ENCODE peak calls at places on chromosomes 16 and 17, in ten cellular contexts. Z is CD4-positive, CD25-positive, alpha-beta regulatory T cell; Y is body of pancreas; F is A549; Q is neural progenitor cell; X is CD4-positive, alpha-beta T cell; A is right atrium auricular region; W is tibial artery; G is adrenal gland; N is ovary. U is an unnamed sample. For H3K9me3, the result is how much of the 10 kb centered on the place peaks cover.

GRCh38 chr17:45228985-45229517 is 7.4 kb downstream of the FMNL1 start:
- DNase-seq in N (peak), Q (peak), G (peak), A (peak), Y (peak), F (peak), X (peak), Z (peak), W (peak), U (no peak)

GRCh38 chr16:69485816-69486215 is 61.4 kb downstream of the CYB5B start:
- DNase-seq in X (no peak), Y (no peak), A (no peak), Q (no peak), W (no peak), G (no peak), Z (no peak), F (no peak), N (no peak), U (no peak)

GRCh38 chr17:7403902-7404736 is at the start of gene TMEM256:
- DNase-seq in Q (peak), N (peak), F (peak), Y (peak), G (peak), W (peak), A (peak), X (peak), Z (peak), U (peak)

GRCh38 chr17:57985675-57985974 is 2.4 kb downstream of the VEZF1 start:
- DNase-seq in X (no peak), G (no peak), Y (no peak), N (no peak), W (no peak), Q (no peak), A (no peak), Z (no peak), F (peak), U (no peak)

GRCh38 chr17:28675980-28676379 is 14.0 kb downstream of the SUPT6H start:
- DNase-seq in A (no peak), F (peak), Q (no peak), G (no peak), Z (no peak), W (no peak), X (no peak), N (no peak), Y (peak), U (no peak)

GRCh38 chr17:57276621-57277020 is 20.3 kb downstream of the MSI2 start:
- DNase-seq in W (no peak), F (no peak), X (no peak), Y (no peak), Z (no peak), A (no peak), Q (no peak), N (no peak), G (no peak), U (no peak)

GRCh38 chr16:2879854-2880508 is 3.0 kb upstream of the FLYWCH2 start:
- DNase-seq in X (no peak), N (no peak), F (no peak), W (no peak), Y (no peak), Q (no peak), A (no peak), Z (no peak), G (no peak), U (no peak)

GRCh38 chr17:6699997-6700947 is 12.9 kb downstream of the SLC13A5 start:
- DNase-seq in Q (no peak), N (no peak), G (no peak), F (no peak), Z (no peak), X (no peak), Y (no peak), W (no peak), A (no peak), U (no peak)

GRCh38 chr17:42844271-42844670 is at the start of gene AOC2:
- DNase-seq in Q (no peak), G (no peak), F (no peak), Y (no peak), A (peak), X (no peak), W (no peak), N (no peak), Z (no peak), U (no peak)

GRCh38 chr17:35890774-35891155 is 10.6 kb upstream of the CCL5 start:
- DNase-seq in F (no peak), W (no peak), Y (peak), N (no peak), Z (no peak), G (peak), Q (peak), X (no peak), A (no peak), U (no peak)

GRCh38 chr17:34811561-34811960 is 149.7 kb downstream of the CCT6B start:
- DNase-seq in Z (no peak), A (no peak), F (no peak), G (no peak), N (no peak), X (no peak), Q (no peak), W (no peak), Y (no peak), U (no peak)

GRCh38 chr16:64545769-64546168 is 576.1 kb downstream of the CDH11 start:
- DNase-seq in N (no peak), X (no peak), Z (no peak), A (no peak), W (no peak), G (no peak), Y (no peak), F (no peak), Q (no peak), U (no peak)

GRCh38 chr17:14201087-14201486 is 35.6 kb downstream of the CDRT15 start:
- DNase-seq in Z (peak), N (no peak), Y (no peak), A (no peak), G (no peak), F (no peak), X (no peak), Q (no peak), W (no peak), U (no peak)

GRCh38 chr17:3532106-3532858 is 25.3 kb downstream of the TRPV3 start:
- DNase-seq in Y (no peak), G (no peak), W (no peak), Q (no peak), F (no peak), N (no peak), A (no peak), Z (no peak), X (no peak), U (no peak)

GRCh38 chr17:9244066-9245052 is 223.0 kb downstream of the NTN1 start:
- DNase-seq in F (no peak), A (no peak), Y (peak), W (peak), Q (no peak), N (peak), X (no peak), Z (no peak), G (no peak), U (no peak)

GRCh38 chr17:68182016-68182315 is 65.9 kb upstream of the AMZ2 start:
- DNase-seq in Z (no peak), W (no peak), N (no peak), X (no peak), Q (no peak), F (no peak), Y (no peak), A (no peak), G (no peak), U (no peak)

GRCh38 chr16:73152731-73153130 is 104.8 kb upstream of the ZFHX3 start:
- DNase-seq in Q (peak), A (no peak), Y (no peak), F (no peak), X (no peak), W (no peak), G (no peak), Z (no peak), N (no peak), U (peak)

GRCh38 chr17:21815352-21816063 is 123.2 kb downstream of the KCNJ18 start:
- DNase-seq in G (no peak), Z (no peak), X (no peak), A (no peak), N (no peak), W (no peak), F (no peak), Y (no peak), Q (no peak), U (no peak)

GRCh38 chr17:39678340-39679116 is 9.3 kb downstream of the PGAP3 start:
- DNase-seq in Q (no peak), N (no peak), Z (no peak), X (no peak), Y (no peak), G (no peak), A (no peak), F (no peak), W (no peak), U (no peak)

GRCh38 chr16:53789159-53789558 is 85.2 kb downstream of the FTO start:
- DNase-seq in Y (no peak), F (no peak), G (no peak), N (no peak), A (no peak), Z (no peak), Q (no peak), W (no peak), X (no peak), U (no peak)

GRCh38 chr17:16491703-16492612 is at the start of gene LRRC75A:
- DNase-seq in G (no peak), N (peak), Z (peak), Y (peak), X (peak), F (no peak), W (no peak), A (no peak), Q (peak), U (peak)

GRCh38 chr17:6667516-6667915 is 16.0 kb downstream of the C17orf100 start:
- DNase-seq in A (no peak), N (no peak), Q (no peak), G (no peak), Y (no peak), X (no peak), W (no peak), Z (no peak), F (no peak), U (no peak)

GRCh38 chr17:21352221-21352980 is 23.8 kb upstream of the KCNJ12 start:
- DNase-seq in Q (no peak), N (no peak), F (no peak), Z (no peak), G (no peak), W (peak), Y (no peak), A (no peak), X (no peak), U (no peak)

GRCh38 chr16:11621920-11622651 is 35.4 kb upstream of the LITAF start:
- DNase-seq in G (no peak), A (no peak), Q (no peak), Z (peak), N (no peak), Y (no peak), W (no peak), F (no peak), X (peak), U (no peak)

GRCh38 chr16:69917739-69918138 is 33.4 kb upstream of the CLEC18A start:
- DNase-seq in X (no peak), Y (peak), W (peak), Q (peak), F (peak), G (peak), N (peak), A (peak), Z (no peak), U (no peak)

GRCh38 chr16:66662445-66663194 is 33.9 kb downstream of the CMTM4 start:
- DNase-seq in Y (no peak), G (no peak), A (no peak), Q (no peak), X (no peak), W (no peak), Z (no peak), N (no peak), F (peak), U (peak)

GRCh38 chr16:85612191-85612800 is 826 bp upstream of the GSE1 start:
- DNase-seq in G (peak), W (peak), Q (peak), X (no peak), N (peak), A (no peak), Y (peak), F (peak), Z (no peak), U (peak)

GRCh38 chr17:72104164-72104862 is 16.5 kb upstream of the SOX9 start:
- DNase-seq in A (peak), X (no peak), W (no peak), Y (no peak), F (no peak), Q (no peak), N (no peak), Z (no peak), G (no peak), U (no peak)

GRCh38 chr16:66924527-66925321 is 611 bp downstream of the RRAD start:
- DNase-seq in G (no peak), F (no peak), Z (no peak), Q (peak), N (peak), X (peak), W (no peak), Y (no peak), A (no peak), U (peak)

GRCh38 chr17:29760279-29760721 is 137.6 kb upstream of the CORO6 start:
- DNase-seq in N (no peak), Z (no peak), G (no peak), X (peak), F (no peak), Y (no peak), W (no peak), Q (peak), A (no peak), U (no peak)

GRCh38 chr16:88813396-88814143 is 1.8 kb upstream of the APRT start:
- DNase-seq in N (no peak), Z (no peak), G (no peak), F (no peak), X (no peak), A (no peak), Q (no peak), Y (no peak), W (no peak), U (no peak)
- H3K9me3 ChIP-seq in N (under half), Z (under half), G (under half), F (under half), X (under half), A (under half), Q (under half), Y (under half), W (under half), U (under half)

GRCh38 chr16:19598805-19599204 is 43.3 kb downstream of the VPS35L start:
- DNase-seq in X (no peak), G (no peak), Q (no peak), Y (no peak), W (no peak), F (no peak), A (no peak), Z (no peak), N (no peak), U (no peak)
- H3K27ac ChIP-seq in X (no peak), G (no peak), Q (no peak), Y (no peak), W (no peak), F (no peak), A (no peak), Z (no peak), N (no peak), U (no peak)

DNA sequence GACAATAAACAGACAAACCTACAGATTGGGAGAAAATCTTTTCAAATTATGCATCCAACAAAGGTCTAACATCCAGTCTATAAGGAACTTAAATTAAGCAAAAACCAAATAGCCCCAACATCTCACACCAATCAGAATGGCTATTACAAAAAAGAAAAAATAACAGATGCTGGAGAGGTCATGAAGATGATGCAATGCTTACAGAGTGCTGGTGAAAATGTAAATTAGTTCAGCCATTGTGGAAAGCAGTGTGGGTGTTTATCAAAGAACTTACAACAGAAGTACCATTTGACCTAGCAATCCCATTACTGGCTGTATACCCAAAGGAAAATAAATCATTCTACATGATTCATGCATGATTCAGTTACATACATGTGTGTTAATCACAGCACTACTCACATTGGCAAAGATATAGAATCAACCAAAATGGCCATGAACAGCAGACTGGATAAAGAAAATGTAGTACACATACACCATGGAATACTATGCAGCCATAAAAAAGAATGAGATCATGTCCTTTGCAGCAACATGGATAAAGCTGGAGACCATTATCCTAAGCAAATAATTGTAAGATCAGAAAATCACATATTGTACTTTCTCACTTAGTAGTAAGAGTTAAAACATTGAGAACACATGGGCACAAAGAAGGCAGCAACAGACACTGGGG is 223.9 kb upstream of the WSB1 start:
- DNase-seq in N (no peak), W (no peak), Y (no peak), F (no peak), G (no peak), Q (no peak), Z (no peak), A (no peak), X (no peak), U (no peak)
- H3K9me3 ChIP-seq in N (under half), W (under half), Y (under half), F (under half), G (under half), Q (under half), Z (under half), A (under half), X (under half), U (under half)

DNA sequence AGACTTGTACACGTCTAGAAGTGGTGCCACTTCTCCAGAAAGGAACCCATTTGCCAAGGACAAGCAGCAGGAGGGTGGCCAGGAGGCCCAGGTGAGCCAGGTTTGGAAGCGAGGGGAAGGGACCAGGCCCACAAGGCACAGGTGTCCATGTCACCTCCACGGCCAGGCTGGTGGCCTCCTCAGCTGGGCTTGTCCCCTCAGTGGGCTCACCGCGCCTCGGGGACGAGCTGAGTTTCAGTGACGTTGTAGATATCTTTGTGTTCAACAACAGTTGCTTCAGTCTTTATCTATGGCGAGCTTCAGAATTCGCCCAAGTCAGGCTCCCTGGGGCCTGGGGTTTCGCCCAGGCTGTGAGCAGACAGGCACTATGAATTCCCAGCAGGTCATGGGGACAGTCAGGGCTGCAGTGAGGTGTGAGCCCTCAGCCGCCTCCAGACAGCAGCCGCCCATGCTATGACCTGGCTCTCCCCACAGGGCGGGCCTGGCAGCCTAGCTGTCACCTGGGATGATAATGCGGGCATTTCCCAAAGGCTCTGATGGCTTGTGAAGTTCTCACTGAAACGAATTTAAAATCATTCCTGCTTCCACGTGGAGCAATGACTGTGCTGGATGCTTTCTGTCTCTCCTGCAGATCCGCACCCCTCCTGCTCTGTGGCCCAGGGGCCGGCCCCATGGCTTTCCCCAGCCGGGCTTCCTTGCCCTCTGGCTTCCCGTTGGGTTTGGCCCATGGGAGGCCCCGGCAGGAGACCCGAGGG is 89.5 kb downstream of the MRC2 start:
- DNase-seq in F (no peak), Z (no peak), Y (no peak), X (no peak), G (no peak), W (no peak), N (no peak), Q (no peak), A (no peak), U (no peak)
- H3K27ac ChIP-seq in F (peak), Z (no peak), Y (no peak), X (no peak), G (no peak), W (no peak), N (no peak), Q (no peak), A (no peak), U (no peak)

GRCh38 chr16:31785126-31785525 is 88.5 kb upstream of the ZNF267 start:
- DNase-seq in G (no peak), A (no peak), N (no peak), Z (no peak), X (no peak), Q (no peak), F (no peak), W (no peak), Y (no peak), U (no peak)

GRCh38 chr16:31780342-31780741 is 93.3 kb upstream of the ZNF267 start:
- DNase-seq in Z (no peak), X (no peak), A (no peak), Y (no peak), F (no peak), N (no peak), W (no peak), G (no peak), Q (no peak), U (no peak)
- H3K9me3 ChIP-seq in Z (under half), X (half or more), A (half or more), Y (under half), F (under half), N (under half), W (half or more), G (under half), Q (under half), U (under half)

GRCh38 chr17:63138713-63139112 is 172.7 kb downstream of the TANC2 start:
- DNase-seq in X (no peak), Y (no peak), Q (no peak), F (no peak), W (no peak), N (no peak), A (no peak), G (no peak), Z (no peak), U (no peak)

GRCh38 chr17:63142836-63143235 is 176.8 kb downstream of the TANC2 start:
- DNase-seq in N (no peak), Z (no peak), F (no peak), X (no peak), A (no peak), W (no peak), Q (no peak), G (no peak), Y (no peak), U (no peak)

GRCh38 chr17:63137163-63137562 is 171.1 kb downstream of the TANC2 start:
- DNase-seq in Y (no peak), Q (no peak), G (no peak), X (no peak), Z (no peak), A (no peak), F (no peak), W (no peak), N (no peak), U (no peak)

GRCh38 chr17:63139356-63139755 is 173.3 kb downstream of the TANC2 start:
- DNase-seq in A (no peak), F (no peak), Y (no peak), W (no peak), G (no peak), N (no peak), Q (no peak), Z (no peak), X (no peak), U (no peak)

GRCh38 chr17:63140255-63140654 is 174.2 kb downstream of the TANC2 start:
- DNase-seq in W (peak), F (no peak), G (peak), Q (no peak), A (no peak), N (no peak), Z (no peak), Y (peak), X (no peak), U (no peak)
- H3K27ac ChIP-seq in W (no peak), F (no peak), G (no peak), Q (no peak), A (no peak), N (no peak), Z (no peak), Y (no peak), X (no peak), U (no peak)

DNA sequence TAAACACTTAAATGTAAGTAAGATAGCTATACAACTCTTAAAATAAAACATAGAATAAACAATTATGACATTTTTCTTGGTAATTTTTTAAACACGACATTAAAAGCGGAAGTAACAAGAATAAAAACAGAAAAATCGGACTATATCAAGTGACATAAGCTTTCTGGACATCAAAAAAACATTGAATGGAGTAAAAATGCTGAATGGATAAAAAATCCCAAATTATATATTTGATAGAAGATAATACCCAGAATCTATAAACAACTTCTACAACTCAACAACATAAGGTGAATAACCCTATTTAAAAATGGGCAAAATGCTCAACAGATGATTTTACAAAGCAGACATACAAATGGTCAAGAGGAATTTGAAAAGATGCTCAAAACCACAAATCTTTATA is 1866.5 kb downstream of the TP53TG3F start:
- DNase-seq in G (no peak), X (no peak), A (no peak), N (no peak), W (no peak), Z (no peak), Y (no peak), F (no peak), Q (no peak), U (no peak)
- H3K9me3 ChIP-seq in G (under half), X (under half), A (under half), N (under half), W (under half), Z (under half), Y (under half), F (under half), Q (half or more), U (under half)

GRCh38 chr16:79821911-79822310 is 221.4 kb upstream of the MAF start:
- DNase-seq in F (no peak), Y (no peak), G (no peak), W (no peak), X (no peak), A (no peak), Z (no peak), Q (no peak), N (no peak), U (no peak)

GRCh38 chr16:79823644-79824043 is 223.1 kb upstream of the MAF start:
- DNase-seq in Y (no peak), Q (no peak), N (no peak), A (no peak), G (no peak), Z (no peak), F (no peak), X (no peak), W (no peak), U (no peak)

GRCh38 chr16:79826732-79827514 is 226.4 kb upstream of the MAF start:
- DNase-seq in G (no peak), A (no peak), F (no peak), W (no peak), Z (no peak), X (no peak), Y (no peak), N (no peak), Q (no peak), U (no peak)

GRCh38 chr16:79825002-79825401 is 224.5 kb upstream of the MAF start:
- DNase-seq in Y (no peak), A (no peak), X (no peak), G (no peak), Z (no peak), F (no peak), Q (no peak), W (no peak), N (no peak), U (no peak)
- H3K27ac ChIP-seq in Y (no peak), A (no peak), X (no peak), G (no peak), Z (no peak), F (no peak), Q (no peak), W (no peak), N (no peak), U (no peak)

U was measured in WERI-Rb-1.